ENCODE peak calls at places on chromosomes 13 and 19, in five cellular contexts. W is neural progenitor cell; H is upper lobe of left lung; T is SK-N-SH; P is effector memory CD4-positive, alpha-beta T cell. V is an unnamed sample.
A peak's percentile ranks its signal among the peaks of the same experiment; 100 is the strongest.

GRCh38 chr19:18768997-18769891 is 21.9 kb downstream of the COMP start:
- DNase-seq in W (no peak), H (peak; percentile 93), T (no peak), P (no peak), V (no peak)

GRCh38 chr13:42747399-42747873 is 33.9 kb upstream of the FAM216B start:
- DNase-seq in W (no peak), H (no peak), T (no peak), P (no peak), V (no peak)

GRCh38 chr13:110455444-110455843 is 106.1 kb downstream of the RAB20 start:
- DNase-seq in W (no peak), H (no peak), T (no peak), P (no peak), V (no peak)

GRCh38 chr13:31674056-31674455 is 65.3 kb upstream of the RXFP2 start:
- DNase-seq in W (no peak), H (no peak), T (no peak), P (no peak), V (no peak)

GRCh38 chr19:43798546-43799409 is 3.5 kb downstream of the LYPD5 start:
- DNase-seq in W (peak; percentile 66), H (peak; percentile 53), T (peak; percentile 65), P (peak; percentile 49), V (no peak)

GRCh38 chr13:112748947-112749346 is 59.1 kb downstream of the ATP11A start:
- DNase-seq in W (no peak), H (peak; percentile 56), T (no peak), P (no peak), V (no peak)

GRCh38 chr13:99658266-99658991 is 157.2 kb downstream of the TM9SF2 start:
- DNase-seq in W (peak; percentile 83), H (peak; percentile 38), T (peak; percentile 59), P (peak; percentile 38), V (peak; percentile 49)

GRCh38 chr13:106986033-106986484 is 418.1 kb upstream of the ARGLU1 start:
- DNase-seq in W (peak; percentile 2), H (no peak), T (no peak), P (no peak), V (no peak)

GRCh38 chr19:47510516-47511127 is 4.2 kb downstream of the NAPA start:
- DNase-seq in W (no peak), H (no peak), T (no peak), P (no peak), V (no peak)

GRCh38 chr13:109789262-109789661 is 2.9 kb upstream of the IRS2 start:
- DNase-seq in W (no peak), H (no peak), T (peak; percentile 49), P (no peak), V (no peak)

GRCh38 chr19:1243768-1244692 is 2.5 kb downstream of the ATP5F1D start:
- DNase-seq in W (peak; percentile 89), H (peak; percentile 93), T (peak; percentile 86), P (peak; percentile 73), V (peak; percentile 70)

GRCh38 chr19:47056416-47056815 is 8.0 kb upstream of the TMEM160 start:
- DNase-seq in W (no peak), H (no peak), T (no peak), P (no peak), V (no peak)

GRCh38 chr13:100536643-100537180 is 51.9 kb downstream of the GGACT start:
- DNase-seq in W (no peak), H (no peak), T (no peak), P (no peak), V (no peak)

GRCh38 chr19:48290923-48291700 is 21.2 kb downstream of the ZNF114 start:
- DNase-seq in W (peak; percentile 88), H (peak; percentile 76), T (peak; percentile 86), P (peak; percentile 37), V (no peak)

GRCh38 chr13:95137096-95137495 is 164.2 kb downstream of the ABCC4 start:
- DNase-seq in W (no peak), H (no peak), T (peak; percentile 11), P (no peak), V (no peak)

GRCh38 chr13:20425819-20426219 is 99.8 kb downstream of the CRYL1 start:
- DNase-seq in W (no peak), H (no peak), T (peak; percentile 39), P (no peak), V (no peak)

GRCh38 chr19:40690699-40691420 is 409 bp upstream of the NUMBL start:
- DNase-seq in W (peak; percentile 97), H (peak; percentile 96), T (peak; percentile 83), P (peak; percentile 80), V (peak; percentile 68)

DNA sequence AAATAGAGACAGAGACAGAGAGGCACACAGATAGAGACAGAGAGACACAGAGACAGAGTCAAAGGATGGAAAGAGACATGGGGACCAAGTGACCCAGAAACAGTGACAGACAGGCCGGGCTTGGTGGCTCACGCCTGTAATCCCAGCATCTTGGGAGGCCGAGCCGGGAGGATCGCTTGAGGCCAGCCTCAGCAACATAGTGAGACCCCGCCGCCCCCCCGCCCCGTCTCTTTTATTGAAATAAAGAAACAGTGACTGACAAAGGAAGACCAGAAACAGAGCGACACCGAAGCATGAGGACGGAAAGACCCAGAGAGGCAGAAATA is 848 bp upstream of the NECTIN2 start:
- DNase-seq in W (no peak), H (no peak), T (no peak), P (no peak), V (no peak)
- H3K4me3 ChIP-seq in W (peak overlapping the region; percentile 52), H (peak overlapping the region; percentile 86), T (peak overlapping the region; percentile 74), P (peak overlapping the region; percentile 57), V (peak overlapping the region; percentile 53)

DNA sequence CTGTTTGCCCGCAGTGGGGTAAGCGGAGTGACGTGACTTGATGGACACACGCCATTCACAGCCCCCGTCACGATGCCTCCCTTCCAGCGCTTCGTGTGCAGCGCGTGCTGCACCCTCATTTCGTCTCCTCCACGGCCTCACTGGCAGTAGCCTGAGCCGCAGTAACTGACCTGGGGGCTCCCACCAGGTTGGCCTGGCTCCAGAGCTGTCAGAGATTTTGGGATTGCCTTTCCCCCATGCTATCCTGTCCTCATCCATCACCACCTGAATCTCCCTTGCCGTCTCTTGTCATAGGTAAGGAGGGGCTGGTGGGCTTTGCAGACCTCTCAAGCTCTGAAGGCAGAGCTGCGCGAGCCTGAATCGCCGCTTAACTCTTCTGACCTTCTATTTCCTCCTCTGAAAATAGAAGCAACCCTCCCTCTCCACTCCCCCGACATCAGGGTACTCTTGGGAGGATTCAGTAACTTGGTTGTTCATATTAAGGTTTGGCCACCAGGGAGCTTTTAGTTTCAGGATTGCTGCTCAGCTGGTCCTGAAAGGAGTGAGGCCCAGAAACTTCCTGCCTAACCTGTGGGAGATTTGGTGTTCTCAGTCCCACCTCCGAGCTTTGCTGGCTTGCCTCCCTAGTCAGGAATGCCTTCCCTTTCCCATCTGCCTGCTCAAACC is 27.9 kb downstream of the SIGLEC5 start:
- DNase-seq in W (no peak), H (no peak), T (no peak), P (no peak), V (no peak)
- H3K4me3 ChIP-seq in W (no peak overlapping the region), H (no peak overlapping the region), T (no peak overlapping the region), P (no peak overlapping the region), V (no peak overlapping the region)

GRCh38 chr19:15584095-15584494 is 30.9 kb upstream of the CYP4F8 start:
- DNase-seq in W (no peak), H (no peak), T (no peak), P (no peak), V (no peak)

GRCh38 chr19:15589760-15590451 is 25.1 kb upstream of the CYP4F8 start:
- DNase-seq in W (no peak), H (peak; percentile 14), T (no peak), P (no peak), V (no peak)

GRCh38 chr19:15583346-15583745 is 31.7 kb upstream of the CYP4F8 start:
- DNase-seq in W (no peak), H (no peak), T (no peak), P (no peak), V (no peak)

GRCh38 chr19:15587663-15588062 is 27.4 kb upstream of the CYP4F8 start:
- DNase-seq in W (no peak), H (peak; percentile 80), T (no peak), P (no peak), V (no peak)

GRCh38 chr19:15584541-15585115 is 30.4 kb upstream of the CYP4F8 start:
- DNase-seq in W (peak; percentile 61), H (peak; percentile 82), T (peak; percentile 84), P (peak; percentile 57), V (peak; percentile 70)
- H3K4me3 ChIP-seq in W (no peak overlapping the region), H (no peak overlapping the region), T (peak overlapping the region; percentile 38), P (peak overlapping the region; percentile 34), V (peak overlapping the region; percentile 35)

GRCh38 chr19:39140594-39140993 is 15.0 kb downstream of the PAK4 start:
- DNase-seq in W (no peak), H (no peak), T (no peak), P (no peak), V (no peak)

GRCh38 chr19:39140195-39140516 is 14.6 kb downstream of the PAK4 start:
- DNase-seq in W (no peak), H (no peak), T (peak; percentile 76), P (no peak), V (no peak)

GRCh38 chr19:39138221-39139211 is 12.9 kb downstream of the PAK4 start:
- DNase-seq in W (no peak), H (no peak), T (peak; percentile 29), P (no peak), V (no peak)

GRCh38 chr19:39141929-39142328 is 16.3 kb downstream of the PAK4 start:
- DNase-seq in W (no peak), H (no peak), T (no peak), P (no peak), V (no peak)

DNA sequence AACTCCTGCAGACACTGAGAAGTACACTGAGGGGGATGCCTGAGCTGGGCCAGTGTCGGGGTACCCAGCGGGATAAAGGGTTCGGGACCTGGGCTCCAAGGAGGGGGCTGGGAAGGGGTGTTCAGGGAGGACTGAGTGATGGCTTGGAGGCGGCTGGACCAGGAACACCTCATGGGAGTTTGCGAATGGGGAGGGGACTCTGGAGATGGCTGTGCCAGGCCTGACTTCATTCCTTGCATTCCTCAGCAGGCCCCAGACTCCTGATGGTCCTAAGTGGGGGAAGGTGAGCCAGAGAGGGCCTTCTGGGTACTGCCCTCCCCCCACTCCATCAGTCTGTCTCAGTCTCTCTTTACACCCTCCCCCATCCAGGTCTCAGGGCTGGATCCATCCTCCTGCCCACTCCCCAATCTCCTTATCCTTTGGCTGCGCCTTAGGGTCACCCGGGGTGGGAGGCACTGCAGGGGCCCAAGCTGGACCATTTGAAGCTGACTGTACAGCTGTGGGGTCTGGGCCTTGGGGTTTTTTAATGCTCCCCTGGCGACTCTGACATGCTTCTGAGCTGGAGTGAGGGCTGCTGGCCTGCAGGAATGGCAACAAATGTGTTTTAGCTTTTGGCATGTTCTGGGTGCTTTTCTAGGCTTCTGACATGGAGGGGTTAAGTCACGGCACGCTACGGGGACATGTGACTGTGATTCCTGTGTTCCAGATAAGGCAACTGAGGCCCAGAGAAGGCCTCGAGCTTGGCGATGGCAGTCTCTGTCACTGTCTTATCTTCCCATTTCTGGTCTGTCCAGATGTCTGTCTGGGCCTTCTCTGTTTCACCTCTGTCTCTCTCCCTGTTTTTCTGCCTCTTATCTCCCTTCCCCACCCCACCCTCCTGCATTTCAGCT is 14.0 kb downstream of the PAK4 start:
- DNase-seq in W (peak; percentile 68), H (no peak), T (no peak), P (no peak), V (no peak)
- H3K4me3 ChIP-seq in W (peak overlapping the region; percentile 28), H (peak overlapping the region; percentile 33), T (no peak overlapping the region), P (no peak overlapping the region), V (no peak overlapping the region)

GRCh38 chr19:5085566-5085965 is 116.7 kb downstream of the KDM4B start:
- DNase-seq in W (no peak), H (no peak), T (no peak), P (no peak), V (no peak)
- H3K4me3 ChIP-seq in W (no peak overlapping the region), H (no peak overlapping the region), T (no peak overlapping the region), P (no peak overlapping the region), V (no peak overlapping the region)

V was measured in Jurkat, Clone E6-1.